ENCODE peak calls at places on chromosome 10, in four cellular contexts. E is IMR-90, U is A549, B is K562. K is an unnamed sample.

GRCh38 chr10:2212196-2212719 is 474.9 kb upstream of the ADARB2 start:
- DNase-seq in E (no peak), U (no peak), B (no peak), K (no peak)

GRCh38 chr10:108877130-108877529 is 1046.2 kb downstream of the XPNPEP1 start:
- DNase-seq in E (peak), U (no peak), B (no peak), K (no peak)

GRCh38 chr10:74290703-74291102 is 139.7 kb downstream of the ADK start:
- DNase-seq in E (peak), U (no peak), B (no peak), K (no peak)

GRCh38 chr10:50314169-50315071 is 63.1 kb upstream of the ASAH2 start:
- DNase-seq in E (no peak), U (no peak), B (no peak), K (no peak)

GRCh38 chr10:106436123-106436740 is 728.3 kb downstream of the SORCS1 start:
- DNase-seq in E (peak), U (no peak), B (no peak), K (no peak)

GRCh38 chr10:75596930-75597629 is 165.7 kb downstream of the LRMDA start:
- DNase-seq in E (no peak), U (no peak), B (no peak), K (no peak)

GRCh38 chr10:23344251-23344841 is at the start of gene C10orf67:
- DNase-seq in E (peak), U (peak), B (no peak), K (no peak)

GRCh38 chr10:117241541-117242462 is 888 bp downstream of the SLC18A2 start:
- DNase-seq in E (no peak), U (no peak), B (no peak), K (no peak)

GRCh38 chr10:132400041-132400546 is 3.1 kb downstream of the PWWP2B start:
- DNase-seq in E (no peak), U (no peak), B (no peak), K (no peak)

GRCh38 chr10:71125749-71126107 is 86.6 kb upstream of the UNC5B start:
- DNase-seq in E (no peak), U (no peak), B (no peak), K (no peak)

GRCh38 chr10:71126432-71126831 is 85.9 kb upstream of the UNC5B start:
- DNase-seq in E (no peak), U (no peak), B (no peak), K (no peak)

GRCh38 chr10:71127773-71128172 is 84.6 kb upstream of the UNC5B start:
- DNase-seq in E (no peak), U (no peak), B (no peak), K (no peak)

GRCh38 chr10:71128311-71129010 is 83.9 kb upstream of the UNC5B start:
- DNase-seq in E (no peak), U (no peak), B (no peak), K (no peak)

GRCh38 chr10:71127019-71127534 is 85.3 kb upstream of the UNC5B start:
- DNase-seq in E (no peak), U (no peak), B (no peak), K (no peak)
- TF ChIP-seq ELK1 in E (no peak), U (no peak), B (no peak), K (no peak)

GRCh38 chr10:79128241-79128922 is 59.6 kb downstream of the ZMIZ1 start:
- DNase-seq in E (no peak), U (no peak), B (no peak), K (no peak)

GRCh38 chr10:79130846-79131245 is 62.1 kb downstream of the ZMIZ1 start:
- DNase-seq in E (no peak), U (no peak), B (no peak), K (no peak)

GRCh38 chr10:79130255-79130654 is 61.5 kb downstream of the ZMIZ1 start:
- DNase-seq in E (no peak), U (no peak), B (no peak), K (no peak)

GRCh38 chr10:79128923-79129305 is 60.1 kb downstream of the ZMIZ1 start:
- DNase-seq in E (no peak), U (no peak), B (no peak), K (no peak)

DNA sequence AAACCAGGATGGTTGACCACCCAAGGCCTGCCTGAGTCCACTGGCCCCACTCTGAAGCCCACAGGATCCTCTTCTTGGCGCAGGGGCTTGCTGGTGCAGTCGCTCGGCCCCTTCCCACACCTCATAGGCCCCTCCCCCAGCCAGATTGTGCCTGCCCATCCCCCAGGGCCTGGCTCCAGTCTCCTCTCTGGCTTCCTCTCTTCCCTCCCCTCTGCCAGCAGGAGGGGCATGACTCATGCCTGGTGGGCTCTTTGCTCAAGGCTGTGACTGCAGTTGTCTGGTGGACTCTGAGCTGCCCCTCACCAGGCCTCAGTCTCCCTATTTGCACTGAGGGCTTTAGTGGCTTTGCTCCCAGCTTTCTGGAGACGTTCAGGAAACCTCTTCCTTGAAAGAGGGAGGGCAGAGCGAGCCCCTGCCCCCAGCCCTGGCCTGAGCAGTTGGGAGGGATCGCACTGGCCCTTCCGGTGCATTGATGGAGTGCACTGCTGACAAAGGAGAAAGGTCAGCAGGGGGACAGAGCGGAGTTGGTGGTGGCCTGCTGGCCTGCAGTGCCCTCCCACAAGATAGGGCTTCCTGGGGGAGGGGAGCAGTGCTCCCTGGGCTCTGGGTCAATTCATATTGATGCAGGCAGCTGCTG is 60.7 kb downstream of the ZMIZ1 start:
- DNase-seq in E (peak), U (peak), B (peak), K (no peak)
- TF ChIP-seq ELK1 in E (no peak), U (no peak), B (no peak), K (no peak)

GRCh38 chr10:30435068-30435422 is 1.1 kb downstream of the MAP3K8 start:
- DNase-seq in E (peak), U (no peak), B (no peak), K (no peak)
- TF ChIP-seq ELK1 in E (no peak), U (no peak), B (no peak), K (no peak)

DNA sequence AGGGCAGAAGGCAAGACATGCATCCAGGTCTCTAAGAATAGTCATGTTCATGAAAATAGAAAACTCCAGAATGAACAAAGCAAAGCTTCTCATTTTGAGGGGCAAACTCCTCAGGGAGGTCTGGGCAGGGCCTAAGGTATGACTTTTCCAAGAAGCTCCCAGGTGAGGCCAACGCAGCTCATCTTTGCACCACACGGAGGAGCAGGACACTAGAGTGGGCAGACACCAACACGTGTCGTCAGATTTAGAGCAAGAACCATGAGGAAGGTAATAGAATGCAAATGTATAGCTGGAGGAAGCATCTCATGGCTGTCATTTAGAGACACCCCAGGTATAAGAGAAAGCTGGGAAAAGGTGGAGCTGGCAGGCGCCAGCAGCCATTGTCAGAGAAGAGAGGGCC is 95.7 kb downstream of the WDFY4 start:
- DNase-seq in E (no peak), U (no peak), B (no peak), K (no peak)
- TF ChIP-seq ELK1 in E (no peak), U (no peak), B (no peak), K (no peak)

GRCh38 chr10:63825111-63825510 is 303.9 kb downstream of the REEP3 start:
- DNase-seq in E (no peak), U (no peak), B (no peak), K (no peak)
- TF ChIP-seq ELK1 in E (no peak), U (no peak), B (no peak), K (no peak)

K was measured in GM12878.